ENCODE peak calls at places on chromosomes 13 and 19, in eight cellular contexts. D, V, I, M, U, N, T and Y are unnamed samples.

GRCh38 chr19:23070353-23070781 is 46.5 kb upstream of the ZNF730 start:
- DNase-seq in U (no peak), D (peak), V (no peak), T (no peak), N (peak), I (no peak), M (no peak), Y (peak)

GRCh38 chr13:24627090-24627714 is 53.0 kb upstream of the ATP12A start:
- DNase-seq in T (no peak), D (no peak), M (no peak), I (no peak), U (no peak), V (no peak), N (no peak), Y (no peak)

GRCh38 chr13:74464656-74465055 is 330.5 kb upstream of the KLF12 start:
- DNase-seq in U (no peak), V (no peak), T (no peak), M (no peak), N (no peak), D (peak), I (no peak), Y (no peak)

GRCh38 chr13:27170521-27171243 is 929 bp downstream of the USP12 start:
- DNase-seq in V (peak), N (peak), D (peak), T (no peak), I (peak), M (no peak), U (peak), Y (peak)

GRCh38 chr13:41199526-41199925 is 5.2 kb upstream of the KBTBD7 start:
- DNase-seq in V (no peak), U (peak), M (no peak), T (no peak), D (no peak), N (peak), I (no peak), Y (no peak)

GRCh38 chr19:39409207-39409885 is 2.7 kb downstream of the ZFP36 start:
- DNase-seq in D (peak), V (peak), N (peak), U (peak), T (peak), M (peak), I (peak), Y (peak)

GRCh38 chr13:106159295-106160195 is 375.9 kb downstream of the EFNB2 start:
- DNase-seq in D (peak), M (no peak), U (no peak), N (no peak), I (no peak), V (no peak), T (no peak), Y (no peak)

GRCh38 chr19:34120846-34121639 is 51.3 kb upstream of the LSM14A start:
- DNase-seq in D (no peak), N (peak), V (no peak), U (no peak), I (no peak), T (no peak), M (peak), Y (peak)

GRCh38 chr13:40611004-40611403 is 55.4 kb downstream of the FOXO1 start:
- DNase-seq in N (no peak), V (no peak), I (no peak), D (no peak), T (no peak), U (no peak), M (no peak), Y (no peak)

GRCh38 chr19:28737021-28737525 is 475.9 kb downstream of the UQCRFS1 start:
- DNase-seq in T (no peak), I (no peak), U (no peak), D (no peak), M (no peak), N (no peak), V (no peak), Y (no peak)

GRCh38 chr13:23776698-23777570 is 112.3 kb downstream of the MIPEP start:
- DNase-seq in T (no peak), V (no peak), M (no peak), I (no peak), D (no peak), N (peak), U (no peak), Y (no peak)

GRCh38 chr19:30070970-30071632 is 129.1 kb downstream of the URI1 start:
- DNase-seq in U (no peak), I (peak), N (no peak), D (peak), M (no peak), T (no peak), V (peak), Y (no peak)

GRCh38 chr13:21567714-21568113 is 36.3 kb downstream of the MICU2 start:
- DNase-seq in T (no peak), M (no peak), D (no peak), I (no peak), V (no peak), U (no peak), N (no peak), Y (no peak)

GRCh38 chr13:49124693-49125304 is 95.3 kb upstream of the MLNR start:
- DNase-seq in V (no peak), I (no peak), T (no peak), D (no peak), U (no peak), M (no peak), N (no peak), Y (no peak)

GRCh38 chr19:18519962-18520847 is 1.7 kb downstream of the ELL start:
- DNase-seq in I (peak), N (peak), M (peak), U (peak), D (peak), T (no peak), V (peak), Y (peak)

GRCh38 chr19:27744926-27745844 is 1467.8 kb downstream of the UQCRFS1 start:
- DNase-seq in V (no peak), N (no peak), D (no peak), U (no peak), M (no peak), I (no peak), T (no peak), Y (no peak)

GRCh38 chr19:29873024-29873800 is 61.4 kb downstream of the CCNE1 start:
- DNase-seq in V (peak), D (peak), I (no peak), N (peak), U (peak), T (no peak), M (peak), Y (peak)

GRCh38 chr13:73223372-73223781 is 164.6 kb downstream of the KLF5 start:
- DNase-seq in M (no peak), N (no peak), T (no peak), U (no peak), D (no peak), V (no peak), I (no peak), Y (peak)

GRCh38 chr19:32874605-32875004 is 5.0 kb upstream of the SLC7A9 start:
- DNase-seq in V (peak), I (no peak), D (no peak), U (no peak), T (no peak), N (no peak), M (no peak), Y (no peak)

GRCh38 chr13:34719060-34719875 is 222.8 kb upstream of the NBEA start:
- DNase-seq in V (no peak), M (no peak), D (no peak), T (no peak), N (no peak), U (no peak), I (no peak), Y (no peak)

GRCh38 chr19:1492474-1493006 is 1.6 kb downstream of the REEP6 start:
- DNase-seq in T (no peak), N (no peak), U (no peak), V (no peak), M (no peak), D (no peak), I (peak), Y (no peak)

GRCh38 chr19:47124937-47125668 is 5.5 kb upstream of the SAE1 start:
- DNase-seq in V (no peak), M (no peak), I (no peak), T (no peak), N (peak), U (no peak), D (no peak), Y (no peak)

GRCh38 chr19:18896421-18896841 is 473 bp upstream of the CERS1 start:
- DNase-seq in T (no peak), D (no peak), V (no peak), U (no peak), M (no peak), I (no peak), N (peak), Y (no peak)

GRCh38 chr19:13764821-13765394 is 586 bp downstream of the MRI1 start:
- DNase-seq in I (no peak), M (peak), T (no peak), D (no peak), U (no peak), N (peak), V (peak), Y (peak)

GRCh38 chr13:108213946-108214345 is 1.4 kb downstream of the LIG4 start:
- DNase-seq in T (no peak), V (no peak), I (no peak), D (no peak), M (no peak), N (no peak), U (no peak), Y (no peak)

GRCh38 chr19:28045621-28046020 is 1167.3 kb downstream of the UQCRFS1 start:
- DNase-seq in N (no peak), V (no peak), U (no peak), D (no peak), M (no peak), T (no peak), I (no peak), Y (no peak)

GRCh38 chr13:54742984-54743383 is 1714.4 kb downstream of the OLFM4 start:
- DNase-seq in M (no peak), D (no peak), I (no peak), N (no peak), U (no peak), T (no peak), V (no peak), Y (no peak)

GRCh38 chr19:12777217-12778019 is 2.1 kb upstream of the HOOK2 start:
- DNase-seq in U (peak), V (peak), M (peak), I (peak), N (peak), T (no peak), D (peak), Y (peak)

GRCh38 chr13:47250141-47250540 is 353.3 kb upstream of the HTR2A start:
- DNase-seq in U (no peak), T (no peak), I (no peak), M (no peak), V (no peak), D (no peak), N (no peak), Y (no peak)

GRCh38 chr19:610801-611505 is 21.3 kb downstream of the HCN2 start:
- DNase-seq in U (peak), T (no peak), M (peak), N (no peak), D (peak), V (no peak), I (peak), Y (peak)

GRCh38 chr13:33108620-33109019 is 92.4 kb downstream of the KL start:
- DNase-seq in M (no peak), U (no peak), D (no peak), N (no peak), I (no peak), V (no peak), T (no peak), Y (no peak)

GRCh38 chr19:40650749-40651305 is 39.6 kb downstream of the NUMBL start:
- DNase-seq in T (no peak), V (no peak), N (no peak), M (no peak), D (peak), U (no peak), I (no peak), Y (no peak)

GRCh38 chr19:12992729-12993128 is 2.5 kb upstream of the NFIX start:
- DNase-seq in V (no peak), D (no peak), N (no peak), U (no peak), M (no peak), T (no peak), I (no peak), Y (no peak)

GRCh38 chr19:32459199-32459865 is 53.8 kb downstream of the DPY19L3 start:
- DNase-seq in N (no peak), V (no peak), D (no peak), M (no peak), U (no peak), T (no peak), I (no peak), Y (no peak)

DNA sequence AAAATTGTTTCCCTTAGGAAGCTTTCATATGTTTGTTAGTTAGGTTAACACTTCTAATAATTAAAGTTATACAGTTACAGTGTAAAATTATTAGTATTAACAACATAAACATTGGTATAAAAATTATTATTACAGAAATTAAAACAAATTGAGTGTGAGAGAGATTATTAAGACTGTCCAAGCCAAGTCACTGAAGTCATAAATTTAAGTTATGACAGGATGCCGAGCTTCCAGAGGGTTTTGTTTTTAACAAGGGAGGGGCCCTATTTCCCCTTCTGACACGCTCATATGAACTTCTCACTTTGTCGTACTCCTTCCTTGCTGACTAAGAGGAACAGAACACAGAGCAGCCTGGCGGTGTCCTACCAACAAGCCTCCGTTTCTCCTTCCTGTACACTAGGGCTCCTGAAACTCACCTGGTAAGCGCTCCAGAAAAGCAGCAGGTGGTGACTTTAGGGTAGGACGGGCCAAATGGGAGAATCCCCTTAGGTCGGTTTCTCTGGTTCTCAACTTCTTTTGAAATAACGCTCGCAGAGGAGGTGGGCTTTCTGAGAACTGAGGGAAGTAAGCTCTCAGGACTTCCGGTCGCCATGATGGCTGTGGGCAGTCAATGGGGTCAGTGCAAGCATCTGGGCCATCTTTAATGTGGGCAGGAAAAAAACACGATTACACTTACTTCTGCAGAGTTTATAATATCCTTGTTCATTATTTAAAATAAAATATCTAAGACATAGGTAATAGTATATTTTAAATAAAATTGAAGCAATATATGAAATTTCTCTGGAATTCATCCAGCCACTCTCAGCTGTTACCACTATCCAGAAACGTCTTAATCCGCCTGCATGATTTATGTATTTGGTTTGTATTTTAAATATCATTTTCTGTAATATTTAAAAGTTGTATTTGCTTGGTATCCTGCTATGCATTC is at the start of gene CARD8:
- DNase-seq in T (peak), V (peak), M (peak), I (peak), U (peak), D (peak), N (peak), Y (peak)
- TF ChIP-seq CTCF in T (peak), V (no peak), M (no peak), I (no peak), U (peak), D (no peak), N (no peak), Y (no peak)

GRCh38 chr13:75533866-75534265 is 3.8 kb downstream of the COMMD6 start:
- DNase-seq in I (no peak), D (no peak), U (no peak), M (no peak), T (no peak), V (no peak), N (no peak), Y (no peak)

GRCh38 chr13:75541287-75541686 is 3.6 kb upstream of the COMMD6 start:
- DNase-seq in T (no peak), N (no peak), V (no peak), M (no peak), D (no peak), U (no peak), I (no peak), Y (no peak)

GRCh38 chr13:75541961-75542360 is 4.3 kb upstream of the COMMD6 start:
- DNase-seq in M (no peak), N (no peak), V (no peak), I (no peak), T (no peak), D (no peak), U (no peak), Y (no peak)

DNA sequence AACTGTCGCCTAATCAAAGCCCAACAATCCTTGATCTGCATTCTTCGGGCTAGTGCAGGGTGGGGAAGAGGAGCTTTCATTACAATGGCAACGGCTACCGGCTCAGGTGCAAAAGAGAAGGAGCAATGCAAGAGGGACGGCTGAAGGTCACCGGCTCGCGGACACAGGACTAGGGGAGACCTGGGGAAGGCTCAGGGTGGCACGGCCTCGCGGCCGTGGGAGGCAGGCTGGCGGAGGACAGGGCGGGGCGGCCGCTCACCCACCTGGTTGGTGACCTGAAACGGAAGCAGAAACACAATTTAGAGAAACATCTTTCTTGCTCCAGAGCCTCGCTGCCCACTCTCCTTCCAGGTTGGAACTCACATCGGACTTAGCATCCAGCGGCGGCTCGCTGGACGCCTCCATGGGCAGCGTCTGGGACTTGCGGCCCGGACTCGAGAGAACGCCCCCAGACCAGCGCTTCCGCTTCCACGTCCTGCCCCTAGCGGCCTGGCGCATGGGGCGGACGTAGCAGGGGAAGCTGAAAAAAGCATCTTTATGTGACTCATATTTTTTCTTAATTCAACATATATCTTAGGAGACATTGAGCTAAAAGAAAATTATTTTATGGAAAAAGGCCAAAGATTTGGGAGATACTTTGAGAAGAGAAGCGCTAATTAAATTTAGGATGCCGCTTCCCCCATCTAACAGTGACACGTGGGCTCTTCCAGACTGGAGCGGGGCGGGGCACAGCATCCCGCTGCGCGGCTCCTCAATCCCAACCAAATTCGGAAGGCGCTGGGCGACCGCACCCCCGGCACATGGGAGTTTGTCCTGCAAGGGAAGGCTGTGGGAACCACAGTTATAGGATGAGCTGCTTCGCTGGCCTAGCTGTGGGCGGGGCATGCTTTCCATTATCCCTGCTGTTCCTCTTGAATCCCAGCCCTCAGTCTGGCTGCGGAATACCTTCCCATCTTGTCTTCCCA is at the start of gene COMMD6:
- DNase-seq in M (peak), V (peak), I (peak), T (peak), N (peak), U (peak), D (peak), Y (peak)
- TF ChIP-seq CTCF in M (no peak), V (peak), I (peak), T (peak), N (peak), U (peak), D (peak), Y (peak)

DNA sequence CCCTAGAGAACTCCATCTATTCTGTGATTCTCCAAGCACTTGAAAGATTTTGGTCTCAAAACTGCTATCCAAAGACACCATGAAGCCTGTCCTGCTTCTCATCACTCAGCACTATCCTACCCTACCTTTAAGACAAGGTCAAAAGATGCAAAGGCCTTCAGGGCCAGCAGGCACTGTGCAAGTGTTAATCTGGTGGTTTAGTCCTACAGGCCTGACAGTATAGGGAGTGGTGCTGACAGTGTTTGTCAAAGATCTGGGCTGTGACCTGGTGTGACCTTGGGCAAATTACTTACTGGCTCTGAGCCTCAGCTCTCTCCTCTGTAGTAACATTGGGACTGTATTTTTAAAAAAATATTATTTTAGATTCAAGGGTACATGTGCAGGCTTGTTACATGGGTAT is 28.0 kb downstream of the SIAH3 start:
- DNase-seq in T (no peak), I (no peak), M (no peak), U (no peak), N (no peak), D (no peak), V (no peak), Y (no peak)
- TF ChIP-seq CTCF in T (no peak), I (no peak), M (no peak), U (no peak), N (no peak), D (no peak), V (no peak), Y (no peak)

DNA sequence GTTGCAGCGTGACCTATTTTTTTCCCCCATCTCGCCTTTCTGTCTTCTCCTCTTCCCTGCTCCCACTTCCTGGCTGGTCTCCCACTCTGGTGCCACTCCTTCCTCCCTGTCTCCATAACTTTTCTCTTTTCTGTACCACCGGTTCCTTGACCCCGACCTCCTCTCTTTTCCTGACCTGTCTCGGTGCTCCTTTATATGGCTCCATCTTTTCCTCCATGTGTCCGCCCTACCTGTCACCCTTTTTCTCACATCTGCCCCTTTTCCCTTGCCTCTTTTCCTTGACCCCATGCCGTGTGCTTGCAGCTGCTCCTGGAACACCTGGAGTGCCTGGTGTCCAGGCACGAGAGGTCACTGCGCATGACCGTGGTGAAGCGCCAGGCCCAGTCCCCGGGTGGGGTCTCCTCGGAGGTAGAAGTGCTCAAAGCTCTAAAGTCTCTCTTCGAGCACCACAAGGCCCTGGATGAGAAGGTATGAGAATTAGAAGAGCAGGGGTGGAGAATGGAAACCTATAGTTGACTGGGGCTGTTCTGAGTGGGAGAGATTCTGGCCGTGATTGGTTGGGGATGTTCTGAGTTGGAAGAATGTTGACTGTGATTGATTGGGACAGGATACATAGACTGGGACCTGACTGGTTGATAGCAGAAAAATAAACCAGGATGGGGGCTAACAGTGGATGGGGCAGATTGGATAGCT is 9.3 kb downstream of the PPFIA3 start:
- DNase-seq in V (no peak), M (no peak), I (no peak), N (no peak), D (no peak), T (no peak), U (no peak), Y (no peak)
- TF ChIP-seq CTCF in V (no peak), M (no peak), I (no peak), N (no peak), D (no peak), T (no peak), U (no peak), Y (no peak)